ENCODE peak calls at places on chromosomes 7 and 10, in five cellular contexts. J is H7, G is foreskin keratinocyte, X is neural crest cell, Y is Kasumi-1. U is an unnamed sample.

GRCh38 chr10:6171891-6172354 is 30.8 kb upstream of the PFKFB3 start:
- DNase-seq in G (no peak), J (peak), Y (peak), X (no peak), U (no peak)

GRCh38 chr7:47648301-47648900 is 66.5 kb upstream of the TNS3 start:
- DNase-seq in J (no peak), X (no peak), Y (no peak), G (no peak), U (no peak)

GRCh38 chr10:119268871-119269506 is 61.6 kb downstream of the GRK5 start:
- DNase-seq in X (no peak), J (no peak), G (no peak), Y (no peak), U (no peak)

GRCh38 chr7:139830779-139831498 is 1.9 kb downstream of the TBXAS1 start:
- DNase-seq in Y (no peak), X (no peak), J (no peak), G (no peak), U (no peak)

GRCh38 chr10:17923728-17924127 is 28.0 kb upstream of the SLC39A12 start:
- DNase-seq in Y (no peak), X (no peak), G (peak), J (no peak), U (peak)

GRCh38 chr7:44549457-44549856 is 8.3 kb upstream of the NPC1L1 start:
- DNase-seq in G (no peak), Y (no peak), J (no peak), X (no peak), U (no peak)

GRCh38 chr10:111114931-111115500 is 38.2 kb downstream of the ADRA2A start:
- DNase-seq in X (no peak), G (no peak), Y (no peak), J (no peak), U (no peak)

GRCh38 chr7:148940702-148941597 is 56.9 kb upstream of the EZH2 start:
- DNase-seq in G (peak), Y (peak), J (peak), X (peak), U (peak)

GRCh38 chr7:96329189-96329588 is 7.3 kb upstream of the SLC25A13 start:
- DNase-seq in G (no peak), J (no peak), X (no peak), Y (no peak), U (no peak)

U was measured in RWPE1.